ENCODE peak calls at places on chromosomes 16 and 17, in nine cellular contexts. One of them, this sample, is unnamed.

GRCh38 chr17:31680126-31680525 is 178.9 kb downstream of the COPRS start:
- DNase-seq in amniotic epithelial cell: no peak
- DNase-seq in lung: peak
- DNase-seq in fibroblast of the aortic adventitia: no peak
- DNase-seq in activated effector memory CD4-positive, alpha-beta T cell treated with anti-CD3 and anti-CD28 coated beads, Interleukin-2, amount 50 U/mL, for 16 hours: no peak
- DNase-seq in fibroblast of the conjunctiva: no peak
- DNase-seq in kidney tubule cell: no peak
- DNase-seq in HEK293T: no peak
- DNase-seq in NCI-H1930: no peak
- DNase-seq in this sample: no peak

GRCh38 chr17:61410100-61410551 is 10.5 kb downstream of the TBX2 start:
- DNase-seq in amniotic epithelial cell: no peak
- DNase-seq in lung: no peak
- DNase-seq in fibroblast of the aortic adventitia: no peak
- DNase-seq in activated effector memory CD4-positive, alpha-beta T cell treated with anti-CD3 and anti-CD28 coated beads, Interleukin-2, amount 50 U/mL, for 16 hours: peak
- DNase-seq in fibroblast of the conjunctiva: no peak
- DNase-seq in kidney tubule cell: no peak
- DNase-seq in HEK293T: no peak
- DNase-seq in NCI-H1930: no peak
- DNase-seq in this sample: no peak

GRCh38 chr17:10352866-10353265 is 19.9 kb downstream of the MYH13 start:
- DNase-seq in amniotic epithelial cell: no peak
- DNase-seq in lung: no peak
- DNase-seq in fibroblast of the aortic adventitia: peak
- DNase-seq in activated effector memory CD4-positive, alpha-beta T cell treated with anti-CD3 and anti-CD28 coated beads, Interleukin-2, amount 50 U/mL, for 16 hours: no peak
- DNase-seq in fibroblast of the conjunctiva: no peak
- DNase-seq in kidney tubule cell: no peak
- DNase-seq in HEK293T: no peak
- DNase-seq in NCI-H1930: no peak
- DNase-seq in this sample: no peak

GRCh38 chr16:58801838-58802237 is 67.7 kb upstream of the GOT2 start:
- DNase-seq in amniotic epithelial cell: no peak
- DNase-seq in lung: no peak
- DNase-seq in fibroblast of the aortic adventitia: no peak
- DNase-seq in activated effector memory CD4-positive, alpha-beta T cell treated with anti-CD3 and anti-CD28 coated beads, Interleukin-2, amount 50 U/mL, for 16 hours: no peak
- DNase-seq in fibroblast of the conjunctiva: no peak
- DNase-seq in kidney tubule cell: no peak
- DNase-seq in HEK293T: no peak
- DNase-seq in NCI-H1930: no peak
- DNase-seq in this sample: no peak

GRCh38 chr16:17346774-17347569 is 123.8 kb downstream of the XYLT1 start:
- DNase-seq in amniotic epithelial cell: no peak
- DNase-seq in lung: no peak
- DNase-seq in fibroblast of the aortic adventitia: no peak
- DNase-seq in activated effector memory CD4-positive, alpha-beta T cell treated with anti-CD3 and anti-CD28 coated beads, Interleukin-2, amount 50 U/mL, for 16 hours: no peak
- DNase-seq in fibroblast of the conjunctiva: no peak
- DNase-seq in kidney tubule cell: no peak
- DNase-seq in HEK293T: no peak
- DNase-seq in NCI-H1930: no peak
- DNase-seq in this sample: no peak

GRCh38 chr16:27257271-27257670 is 11.3 kb downstream of the NSMCE1 start:
- DNase-seq in amniotic epithelial cell: no peak
- DNase-seq in lung: no peak
- DNase-seq in fibroblast of the aortic adventitia: no peak
- DNase-seq in activated effector memory CD4-positive, alpha-beta T cell treated with anti-CD3 and anti-CD28 coated beads, Interleukin-2, amount 50 U/mL, for 16 hours: no peak
- DNase-seq in fibroblast of the conjunctiva: no peak
- DNase-seq in kidney tubule cell: no peak
- DNase-seq in HEK293T: no peak
- DNase-seq in NCI-H1930: no peak
- DNase-seq in this sample: no peak

GRCh38 chr17:77456951-77457548 is 316.3 kb downstream of the SEC14L1 start:
- DNase-seq in amniotic epithelial cell: no peak
- DNase-seq in lung: no peak
- DNase-seq in fibroblast of the aortic adventitia: no peak
- DNase-seq in activated effector memory CD4-positive, alpha-beta T cell treated with anti-CD3 and anti-CD28 coated beads, Interleukin-2, amount 50 U/mL, for 16 hours: peak
- DNase-seq in fibroblast of the conjunctiva: no peak
- DNase-seq in kidney tubule cell: no peak
- DNase-seq in HEK293T: no peak
- DNase-seq in NCI-H1930: no peak
- DNase-seq in this sample: no peak

GRCh38 chr17:65558683-65559311 is 2.7 kb downstream of the AXIN2 start:
- DNase-seq in amniotic epithelial cell: no peak
- DNase-seq in lung: no peak
- DNase-seq in fibroblast of the aortic adventitia: no peak
- DNase-seq in activated effector memory CD4-positive, alpha-beta T cell treated with anti-CD3 and anti-CD28 coated beads, Interleukin-2, amount 50 U/mL, for 16 hours: peak
- DNase-seq in fibroblast of the conjunctiva: no peak
- DNase-seq in kidney tubule cell: no peak
- DNase-seq in HEK293T: no peak
- DNase-seq in NCI-H1930: no peak
- DNase-seq in this sample: no peak

GRCh38 chr17:31418773-31419350 is 27.4 kb downstream of the RAB11FIP4 start:
- DNase-seq in amniotic epithelial cell: no peak
- DNase-seq in lung: no peak
- DNase-seq in fibroblast of the aortic adventitia: peak
- DNase-seq in activated effector memory CD4-positive, alpha-beta T cell treated with anti-CD3 and anti-CD28 coated beads, Interleukin-2, amount 50 U/mL, for 16 hours: no peak
- DNase-seq in fibroblast of the conjunctiva: no peak
- DNase-seq in kidney tubule cell: no peak
- DNase-seq in HEK293T: no peak
- DNase-seq in NCI-H1930: no peak
- DNase-seq in this sample: no peak

GRCh38 chr16:4505356-4506153 is 29.4 kb downstream of the HMOX2 start:
- DNase-seq in amniotic epithelial cell: no peak
- DNase-seq in lung: peak
- DNase-seq in fibroblast of the aortic adventitia: no peak
- DNase-seq in activated effector memory CD4-positive, alpha-beta T cell treated with anti-CD3 and anti-CD28 coated beads, Interleukin-2, amount 50 U/mL, for 16 hours: peak
- DNase-seq in fibroblast of the conjunctiva: no peak
- DNase-seq in kidney tubule cell: peak
- DNase-seq in HEK293T: no peak
- DNase-seq in NCI-H1930: no peak
- DNase-seq in this sample: no peak

GRCh38 chr17:57604771-57605733 is 140.0 kb downstream of the CCDC182 start:
- DNase-seq in amniotic epithelial cell: peak
- DNase-seq in lung: no peak
- DNase-seq in fibroblast of the aortic adventitia: peak
- DNase-seq in activated effector memory CD4-positive, alpha-beta T cell treated with anti-CD3 and anti-CD28 coated beads, Interleukin-2, amount 50 U/mL, for 16 hours: peak
- DNase-seq in fibroblast of the conjunctiva: no peak
- DNase-seq in kidney tubule cell: peak
- DNase-seq in HEK293T: no peak
- DNase-seq in NCI-H1930: no peak
- DNase-seq in this sample: no peak

GRCh38 chr16:4004206-4004605 is 112.0 kb downstream of the ADCY9 start:
- DNase-seq in amniotic epithelial cell: no peak
- DNase-seq in lung: no peak
- DNase-seq in fibroblast of the aortic adventitia: no peak
- DNase-seq in activated effector memory CD4-positive, alpha-beta T cell treated with anti-CD3 and anti-CD28 coated beads, Interleukin-2, amount 50 U/mL, for 16 hours: no peak
- DNase-seq in fibroblast of the conjunctiva: no peak
- DNase-seq in kidney tubule cell: no peak
- DNase-seq in HEK293T: no peak
- DNase-seq in NCI-H1930: no peak
- DNase-seq in this sample: no peak

GRCh38 chr16:58219432-58219831 is 21.5 kb upstream of the CSNK2A2 start:
- DNase-seq in amniotic epithelial cell: no peak
- DNase-seq in lung: no peak
- DNase-seq in fibroblast of the aortic adventitia: no peak
- DNase-seq in activated effector memory CD4-positive, alpha-beta T cell treated with anti-CD3 and anti-CD28 coated beads, Interleukin-2, amount 50 U/mL, for 16 hours: no peak
- DNase-seq in fibroblast of the conjunctiva: no peak
- DNase-seq in kidney tubule cell: no peak
- DNase-seq in HEK293T: no peak
- DNase-seq in NCI-H1930: no peak
- DNase-seq in this sample: no peak

GRCh38 chr17:13746379-13746778 is 144.7 kb upstream of the HS3ST3A1 start:
- DNase-seq in amniotic epithelial cell: no peak
- DNase-seq in lung: no peak
- DNase-seq in fibroblast of the aortic adventitia: no peak
- DNase-seq in activated effector memory CD4-positive, alpha-beta T cell treated with anti-CD3 and anti-CD28 coated beads, Interleukin-2, amount 50 U/mL, for 16 hours: no peak
- DNase-seq in fibroblast of the conjunctiva: no peak
- DNase-seq in kidney tubule cell: no peak
- DNase-seq in HEK293T: no peak
- DNase-seq in NCI-H1930: no peak
- DNase-seq in this sample: no peak

GRCh38 chr17:35766903-35767510 is 6.3 kb downstream of the C17orf50 start:
- DNase-seq in amniotic epithelial cell: peak
- DNase-seq in lung: no peak
- DNase-seq in fibroblast of the aortic adventitia: peak
- DNase-seq in activated effector memory CD4-positive, alpha-beta T cell treated with anti-CD3 and anti-CD28 coated beads, Interleukin-2, amount 50 U/mL, for 16 hours: no peak
- DNase-seq in fibroblast of the conjunctiva: no peak
- DNase-seq in kidney tubule cell: peak
- DNase-seq in HEK293T: no peak
- DNase-seq in NCI-H1930: no peak
- DNase-seq in this sample: peak

GRCh38 chr16:50830698-50831097 is 88.8 kb downstream of the CYLD start:
- DNase-seq in amniotic epithelial cell: no peak
- DNase-seq in lung: no peak
- DNase-seq in fibroblast of the aortic adventitia: no peak
- DNase-seq in activated effector memory CD4-positive, alpha-beta T cell treated with anti-CD3 and anti-CD28 coated beads, Interleukin-2, amount 50 U/mL, for 16 hours: no peak
- DNase-seq in fibroblast of the conjunctiva: no peak
- DNase-seq in kidney tubule cell: no peak
- DNase-seq in HEK293T: no peak
- DNase-seq in NCI-H1930: no peak
- DNase-seq in this sample: no peak

GRCh38 chr17:74305865-74306654 is 20.0 kb upstream of the KIF19 start:
- DNase-seq in amniotic epithelial cell: no peak
- DNase-seq in lung: no peak
- DNase-seq in fibroblast of the aortic adventitia: no peak
- DNase-seq in activated effector memory CD4-positive, alpha-beta T cell treated with anti-CD3 and anti-CD28 coated beads, Interleukin-2, amount 50 U/mL, for 16 hours: no peak
- DNase-seq in fibroblast of the conjunctiva: no peak
- DNase-seq in kidney tubule cell: no peak
- DNase-seq in HEK293T: no peak
- DNase-seq in NCI-H1930: no peak
- DNase-seq in this sample: no peak

GRCh38 chr16:73047536-73048291 is at the start of gene ZFHX3:
- DNase-seq in amniotic epithelial cell: no peak
- DNase-seq in lung: peak
- DNase-seq in fibroblast of the aortic adventitia: peak
- DNase-seq in activated effector memory CD4-positive, alpha-beta T cell treated with anti-CD3 and anti-CD28 coated beads, Interleukin-2, amount 50 U/mL, for 16 hours: peak
- DNase-seq in fibroblast of the conjunctiva: no peak
- DNase-seq in kidney tubule cell: peak
- DNase-seq in HEK293T: no peak
- DNase-seq in NCI-H1930: no peak
- DNase-seq in this sample: peak

This sample was measured in HCEC 1CT.